ENCODE peak calls at places on chromosomes 6 and 20, in seven cellular contexts. One of them, this sample, is unnamed.

GRCh38 chr20:36368869-36369268 is 62.7 kb downstream of the DLGAP4 start:
- DNase-seq in H9: no peak
- DNase-seq in fibroblast of lung: no peak
- DNase-seq in right atrium auricular region: no peak
- DNase-seq in cardiac muscle cell: no peak
- DNase-seq in spleen: no peak
- DNase-seq in ovary: no peak
- DNase-seq in this sample: no peak

GRCh38 chr20:46311039-46311650 is 2.8 kb upstream of the CDH22 start:
- DNase-seq in ovary: no peak
- DNase-seq in H9: no peak
- DNase-seq in cardiac muscle cell: peak; percentile 8
- DNase-seq in right atrium auricular region: no peak
- DNase-seq in fibroblast of lung: no peak
- DNase-seq in spleen: no peak
- DNase-seq in this sample: no peak

GRCh38 chr6:110556317-110557115 is 80.1 kb upstream of the SLC22A16 start:
- DNase-seq in cardiac muscle cell: no peak
- DNase-seq in H9: no peak
- DNase-seq in fibroblast of lung: no peak
- DNase-seq in ovary: no peak
- DNase-seq in spleen: no peak
- DNase-seq in right atrium auricular region: no peak
- DNase-seq in this sample: no peak

GRCh38 chr20:30284533-30284932 is 972.9 kb upstream of the DEFB115 start:
- DNase-seq in cardiac muscle cell: no peak
- DNase-seq in ovary: no peak
- DNase-seq in right atrium auricular region: no peak
- DNase-seq in H9: no peak
- DNase-seq in spleen: no peak
- DNase-seq in fibroblast of lung: no peak
- DNase-seq in this sample: no peak

GRCh38 chr20:43914286-43914685 is 366 bp upstream of the TOX2 start:
- DNase-seq in right atrium auricular region: no peak
- DNase-seq in H9: no peak
- DNase-seq in fibroblast of lung: no peak
- DNase-seq in spleen: no peak
- DNase-seq in ovary: no peak
- DNase-seq in cardiac muscle cell: no peak
- DNase-seq in this sample: no peak

GRCh38 chr6:159074866-159075265 is 30.1 kb upstream of the TAGAP start:
- DNase-seq in cardiac muscle cell: no peak
- DNase-seq in fibroblast of lung: no peak
- DNase-seq in ovary: no peak
- DNase-seq in right atrium auricular region: no peak
- DNase-seq in H9: no peak
- DNase-seq in spleen: no peak
- DNase-seq in this sample: no peak

GRCh38 chr20:64069614-64070243 is 6.7 kb downstream of the TCEA2 start:
- DNase-seq in cardiac muscle cell: peak; percentile 35
- DNase-seq in spleen: peak; percentile 85
- DNase-seq in right atrium auricular region: no peak
- DNase-seq in ovary: no peak
- DNase-seq in H9: peak; percentile 82
- DNase-seq in fibroblast of lung: no peak
- DNase-seq in this sample: peak; percentile 63

GRCh38 chr20:53413188-53413631 is 180.4 kb downstream of the ZNF217 start:
- DNase-seq in ovary: peak; percentile 18
- DNase-seq in H9: peak; percentile 94
- DNase-seq in spleen: peak; percentile 87
- DNase-seq in fibroblast of lung: no peak
- DNase-seq in right atrium auricular region: no peak
- DNase-seq in cardiac muscle cell: no peak
- DNase-seq in this sample: peak; percentile 58

GRCh38 chr6:41655706-41656668 is 17.7 kb downstream of the MDFI start:
- DNase-seq in spleen: peak; percentile 46
- DNase-seq in ovary: no peak
- DNase-seq in right atrium auricular region: no peak
- DNase-seq in fibroblast of lung: peak; percentile 37
- DNase-seq in cardiac muscle cell: peak; percentile 66
- DNase-seq in H9: no peak
- DNase-seq in this sample: peak; percentile 22

GRCh38 chr6:107637316-107637715 is 147.4 kb downstream of the SOBP start:
- DNase-seq in ovary: no peak
- DNase-seq in cardiac muscle cell: no peak
- DNase-seq in right atrium auricular region: no peak
- DNase-seq in spleen: no peak
- DNase-seq in fibroblast of lung: no peak
- DNase-seq in H9: no peak
- DNase-seq in this sample: no peak

GRCh38 chr6:107638493-107638892 is 148.6 kb downstream of the SOBP start:
- DNase-seq in H9: no peak
- DNase-seq in cardiac muscle cell: no peak
- DNase-seq in ovary: no peak
- DNase-seq in spleen: no peak
- DNase-seq in right atrium auricular region: no peak
- DNase-seq in fibroblast of lung: no peak
- DNase-seq in this sample: no peak

GRCh38 chr6:107635058-107635515 is 145.2 kb downstream of the SOBP start:
- DNase-seq in H9: peak; percentile 47
- DNase-seq in spleen: no peak
- DNase-seq in right atrium auricular region: no peak
- DNase-seq in ovary: no peak
- DNase-seq in cardiac muscle cell: no peak
- DNase-seq in fibroblast of lung: no peak
- DNase-seq in this sample: no peak

GRCh38 chr6:107637914-107638313 is 148.0 kb downstream of the SOBP start:
- DNase-seq in ovary: no peak
- DNase-seq in fibroblast of lung: no peak
- DNase-seq in right atrium auricular region: no peak
- DNase-seq in spleen: no peak
- DNase-seq in cardiac muscle cell: no peak
- DNase-seq in H9: no peak
- DNase-seq in this sample: no peak

GRCh38 chr6:107636486-107636885 is 146.6 kb downstream of the SOBP start:
- DNase-seq in cardiac muscle cell: no peak
- DNase-seq in fibroblast of lung: no peak
- DNase-seq in right atrium auricular region: no peak
- DNase-seq in H9: no peak
- DNase-seq in ovary: no peak
- DNase-seq in spleen: no peak
- DNase-seq in this sample: no peak
- TF ChIP-seq CTCF in cardiac muscle cell: no peak
- TF ChIP-seq CTCF in fibroblast of lung: no peak
- TF ChIP-seq CTCF in right atrium auricular region: no peak
- TF ChIP-seq CTCF in H9: peak; percentile 72
- TF ChIP-seq CTCF in ovary: no peak
- TF ChIP-seq CTCF in spleen: no peak
- TF ChIP-seq CTCF in this sample: no peak

GRCh38 chr6:156954781-156955180 is 177.6 kb downstream of the ARID1B start:
- DNase-seq in fibroblast of lung: no peak
- DNase-seq in ovary: no peak
- DNase-seq in H9: no peak
- DNase-seq in spleen: no peak
- DNase-seq in cardiac muscle cell: no peak
- DNase-seq in right atrium auricular region: no peak
- DNase-seq in this sample: no peak

GRCh38 chr6:156953478-156954146 is 176.4 kb downstream of the ARID1B start:
- DNase-seq in cardiac muscle cell: peak; percentile 97
- DNase-seq in spleen: no peak
- DNase-seq in fibroblast of lung: peak; percentile 97
- DNase-seq in right atrium auricular region: no peak
- DNase-seq in H9: no peak
- DNase-seq in ovary: peak; percentile 47
- DNase-seq in this sample: no peak

GRCh38 chr6:156953125-156953477 is 175.9 kb downstream of the ARID1B start:
- DNase-seq in H9: no peak
- DNase-seq in cardiac muscle cell: peak; percentile 45
- DNase-seq in spleen: no peak
- DNase-seq in right atrium auricular region: no peak
- DNase-seq in fibroblast of lung: no peak
- DNase-seq in ovary: no peak
- DNase-seq in this sample: no peak

GRCh38 chr6:156955494-156956183 is 178.5 kb downstream of the ARID1B start:
- DNase-seq in spleen: no peak
- DNase-seq in cardiac muscle cell: peak; percentile 72
- DNase-seq in ovary: no peak
- DNase-seq in right atrium auricular region: no peak
- DNase-seq in H9: no peak
- DNase-seq in fibroblast of lung: no peak
- DNase-seq in this sample: no peak

DNA sequence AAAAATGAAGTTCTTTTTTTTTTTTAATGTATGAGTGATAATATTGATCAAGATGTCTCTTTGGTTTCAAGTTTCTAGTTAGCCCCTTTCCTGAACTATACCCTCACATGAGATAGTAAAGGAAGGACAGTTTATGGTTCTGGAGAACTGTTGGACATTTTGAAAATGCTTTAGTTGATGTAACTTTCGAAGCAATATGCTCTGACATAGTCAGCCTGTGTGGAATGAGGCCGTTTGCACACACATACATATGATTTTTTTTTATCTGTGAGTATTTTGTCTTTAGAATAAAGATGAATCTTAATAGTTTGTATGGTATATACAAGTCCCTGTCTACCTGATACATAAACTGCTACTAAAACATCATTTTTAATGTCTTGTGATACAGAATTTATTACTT is 177.0 kb downstream of the ARID1B start:
- DNase-seq in cardiac muscle cell: no peak
- DNase-seq in right atrium auricular region: no peak
- DNase-seq in ovary: no peak
- DNase-seq in H9: no peak
- DNase-seq in fibroblast of lung: no peak
- DNase-seq in spleen: no peak
- DNase-seq in this sample: no peak
- H3K4me1 ChIP-seq in cardiac muscle cell: peaks cover 23% of the 10 kb centered on the region
- H3K4me1 ChIP-seq in right atrium auricular region: peaks cover 75% of the 10 kb centered on the region
- H3K4me1 ChIP-seq in ovary: peaks cover 18% of the 10 kb centered on the region
- H3K4me1 ChIP-seq in H9: peaks cover 14% of the 10 kb centered on the region
- H3K4me1 ChIP-seq in fibroblast of lung: peaks cover 10% of the 10 kb centered on the region
- H3K4me1 ChIP-seq in spleen: peaks cover 36% of the 10 kb centered on the region
- H3K4me1 ChIP-seq in this sample: peaks cover 46% of the 10 kb centered on the region

GRCh38 chr6:142462260-142462659 is 160.5 kb downstream of the ADGRG6 start:
- DNase-seq in H9: no peak
- DNase-seq in cardiac muscle cell: no peak
- DNase-seq in right atrium auricular region: no peak
- DNase-seq in spleen: no peak
- DNase-seq in ovary: no peak
- DNase-seq in fibroblast of lung: no peak
- DNase-seq in this sample: no peak
- TF ChIP-seq CTCF in H9: peak; percentile 32
- TF ChIP-seq CTCF in cardiac muscle cell: peak; percentile 12
- TF ChIP-seq CTCF in right atrium auricular region: no peak
- TF ChIP-seq CTCF in spleen: no peak
- TF ChIP-seq CTCF in ovary: no peak
- TF ChIP-seq CTCF in fibroblast of lung: no peak
- TF ChIP-seq CTCF in this sample: no peak

DNA sequence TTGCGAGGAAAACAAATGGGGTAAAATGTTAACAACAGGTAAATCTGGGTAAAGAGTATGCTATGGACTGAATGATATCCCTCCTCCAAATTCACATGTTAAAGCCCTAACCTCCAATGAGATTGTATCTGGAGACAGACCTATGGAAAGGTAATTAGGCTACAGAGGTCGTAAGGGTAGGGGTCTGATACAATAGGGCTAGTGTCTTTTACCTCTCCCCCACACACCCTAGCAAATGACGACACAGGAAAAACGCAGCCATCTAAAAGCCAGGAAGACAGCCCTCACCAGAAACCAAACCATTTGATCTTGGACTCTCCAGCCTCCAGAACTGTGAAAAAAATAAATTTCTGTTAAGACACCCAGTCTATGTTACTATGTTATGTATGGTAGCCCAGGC is 20.6 kb upstream of the FBXO9 start:
- DNase-seq in H9: no peak
- DNase-seq in fibroblast of lung: no peak
- DNase-seq in ovary: no peak
- DNase-seq in spleen: no peak
- DNase-seq in right atrium auricular region: no peak
- DNase-seq in cardiac muscle cell: no peak
- DNase-seq in this sample: no peak
- H3K4me1 ChIP-seq in H9: no peaks in the 10 kb centered on the region
- H3K4me1 ChIP-seq in fibroblast of lung: peaks cover 26% of the 10 kb centered on the region
- H3K4me1 ChIP-seq in ovary: peaks cover 4% of the 10 kb centered on the region
- H3K4me1 ChIP-seq in spleen: no peaks in the 10 kb centered on the region
- H3K4me1 ChIP-seq in right atrium auricular region: peaks cover 44% of the 10 kb centered on the region
- H3K4me1 ChIP-seq in cardiac muscle cell: peaks cover 29% of the 10 kb centered on the region
- H3K4me1 ChIP-seq in this sample: peaks cover 10% of the 10 kb centered on the region

DNA sequence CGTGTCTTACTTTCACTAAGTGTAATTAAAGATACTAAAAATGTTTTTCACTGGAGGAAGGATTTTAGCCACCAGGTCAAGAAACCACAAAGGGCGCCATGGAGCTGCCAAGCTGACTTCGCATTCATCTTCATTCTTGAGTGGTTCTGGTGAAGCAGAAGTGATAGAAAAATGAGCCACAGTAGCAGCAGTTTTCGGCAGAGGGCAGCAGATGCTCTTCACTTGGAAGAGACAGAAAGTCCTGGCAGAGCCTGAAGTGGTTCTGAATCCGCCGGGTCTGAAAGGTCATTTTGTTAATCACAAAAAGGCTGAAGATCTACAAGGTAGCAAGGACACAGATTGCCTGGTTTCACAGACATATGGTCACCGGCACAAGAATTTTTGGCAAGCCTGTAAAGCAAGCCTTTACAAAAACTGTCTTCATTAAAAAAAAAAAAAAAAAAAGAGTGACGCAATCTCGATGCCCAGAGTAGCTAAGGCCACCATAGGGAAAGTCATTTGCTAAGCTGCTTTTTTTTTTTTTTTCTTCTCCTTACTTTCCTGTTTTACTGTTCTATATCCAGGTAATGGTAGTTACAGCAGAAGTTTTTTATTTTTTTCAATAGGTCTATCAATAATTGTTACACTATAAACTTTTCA is 345.1 kb upstream of the AGPAT4 start:
- DNase-seq in H9: peak; percentile 74
- DNase-seq in ovary: no peak
- DNase-seq in right atrium auricular region: no peak
- DNase-seq in spleen: no peak
- DNase-seq in cardiac muscle cell: peak; percentile 61
- DNase-seq in fibroblast of lung: peak; percentile 75
- DNase-seq in this sample: no peak
- TF ChIP-seq CTCF in H9: peak; percentile 69
- TF ChIP-seq CTCF in ovary: no peak
- TF ChIP-seq CTCF in right atrium auricular region: peak; percentile 59
- TF ChIP-seq CTCF in spleen: no peak
- TF ChIP-seq CTCF in cardiac muscle cell: peak; percentile 43
- TF ChIP-seq CTCF in fibroblast of lung: peak; percentile 81
- TF ChIP-seq CTCF in this sample: peak; percentile 13

This sample was measured in lower lobe of right lung.